ENCODE peak calls at places on chromosomes 3 and 15, in nine cellular contexts. X, V, R, K, S, A, F, T and C are unnamed samples.

GRCh38 chr15:63718590-63719035 is 115.1 kb downstream of the HERC1 start:
- DNase-seq in V (no peak), T (no peak), K (no peak), A (no peak), F (no peak), S (no peak), R (no peak), X (no peak), C (no peak)

GRCh38 chr3:168071535-168071934 is 24.2 kb downstream of the GOLIM4 start:
- DNase-seq in F (no peak), T (no peak), A (no peak), R (no peak), K (no peak), V (no peak), S (no peak), X (peak; percentile 70), C (no peak)

GRCh38 chr3:17782751-17783150 is 40.3 kb upstream of the TBC1D5 start:
- DNase-seq in A (no peak), R (no peak), X (no peak), K (no peak), V (no peak), S (no peak), T (no peak), F (no peak), C (no peak)

GRCh38 chr3:42387802-42388651 is 22.4 kb downstream of the LYZL4 start:
- DNase-seq in R (no peak), A (no peak), F (no peak), V (no peak), K (no peak), T (no peak), X (no peak), S (no peak), C (no peak)

GRCh38 chr15:77964193-77964592 is 113.3 kb downstream of the TBC1D2B start:
- DNase-seq in F (no peak), K (no peak), R (no peak), T (no peak), A (no peak), S (no peak), V (no peak), X (no peak), C (no peak)

GRCh38 chr3:42745776-42746454 is 27.1 kb downstream of the CCDC13 start:
- DNase-seq in V (no peak), X (no peak), R (no peak), K (no peak), A (no peak), T (peak; percentile 12), F (no peak), S (no peak), C (no peak)

GRCh38 chr3:149382091-149382467 is 4.6 kb upstream of the TM4SF1 start:
- DNase-seq in K (no peak), R (no peak), V (no peak), X (no peak), T (no peak), S (no peak), F (no peak), A (no peak), C (no peak)

GRCh38 chr15:87461621-87462020 is 794.9 kb downstream of the NTRK3 start:
- DNase-seq in R (no peak), A (no peak), V (no peak), T (no peak), F (no peak), X (no peak), S (no peak), K (no peak), C (no peak)

GRCh38 chr3:123817413-123817812 is 66.7 kb downstream of the MYLK start:
- DNase-seq in A (no peak), V (no peak), T (no peak), S (no peak), F (no peak), R (no peak), X (no peak), K (no peak), C (no peak)

GRCh38 chr15:69760263-69760855 is 307.7 kb downstream of the RPLP1 start:
- DNase-seq in R (no peak), A (no peak), S (no peak), F (no peak), X (no peak), V (no peak), K (no peak), T (no peak), C (no peak)

GRCh38 chr3:119428538-119428937 is 34.9 kb downstream of the TMEM39A start:
- DNase-seq in X (no peak), T (no peak), F (no peak), K (no peak), V (no peak), A (no peak), R (no peak), S (no peak), C (no peak)

GRCh38 chr15:67307889-67308597 is 53.5 kb downstream of the IQCH start:
- DNase-seq in S (no peak), A (no peak), T (no peak), R (no peak), V (no peak), K (no peak), F (no peak), X (no peak), C (no peak)

GRCh38 chr3:138180375-138181029 is 5.8 kb upstream of the DBR1 start:
- DNase-seq in F (no peak), R (no peak), X (peak; percentile 41), T (no peak), K (no peak), V (no peak), S (no peak), A (no peak), C (no peak)

GRCh38 chr3:8458235-8458634 is 43.4 kb upstream of the LMCD1 start:
- DNase-seq in T (peak; percentile 43), A (no peak), K (no peak), S (no peak), R (no peak), V (no peak), X (no peak), F (no peak), C (no peak)

GRCh38 chr15:39599871-39600270 is 19.0 kb downstream of the THBS1 start:
- DNase-seq in S (no peak), T (no peak), V (no peak), F (no peak), K (no peak), A (no peak), R (no peak), X (no peak), C (no peak)

GRCh38 chr15:39597751-39598185 is 16.9 kb downstream of the THBS1 start:
- DNase-seq in R (no peak), X (no peak), A (no peak), S (no peak), T (no peak), K (no peak), F (no peak), V (no peak), C (no peak)

GRCh38 chr15:39597336-39597735 is 16.5 kb downstream of the THBS1 start:
- DNase-seq in F (no peak), S (no peak), T (no peak), A (no peak), K (no peak), V (no peak), X (no peak), R (no peak), C (no peak)

GRCh38 chr15:39598958-39599845 is 18.3 kb downstream of the THBS1 start:
- DNase-seq in T (no peak), V (no peak), F (no peak), R (no peak), S (no peak), A (no peak), X (no peak), K (no peak), C (no peak)

GRCh38 chr15:39598186-39598850 is 17.4 kb downstream of the THBS1 start:
- DNase-seq in S (no peak), R (no peak), V (no peak), A (no peak), T (no peak), F (no peak), X (no peak), K (no peak), C (no peak)
- TF ChIP-seq POLR2A in S (no peak), R (no peak), V (no peak), A (no peak), T (no peak), F (no peak), X (no peak), K (peak; percentile 20), C (peak; percentile 48)

DNA sequence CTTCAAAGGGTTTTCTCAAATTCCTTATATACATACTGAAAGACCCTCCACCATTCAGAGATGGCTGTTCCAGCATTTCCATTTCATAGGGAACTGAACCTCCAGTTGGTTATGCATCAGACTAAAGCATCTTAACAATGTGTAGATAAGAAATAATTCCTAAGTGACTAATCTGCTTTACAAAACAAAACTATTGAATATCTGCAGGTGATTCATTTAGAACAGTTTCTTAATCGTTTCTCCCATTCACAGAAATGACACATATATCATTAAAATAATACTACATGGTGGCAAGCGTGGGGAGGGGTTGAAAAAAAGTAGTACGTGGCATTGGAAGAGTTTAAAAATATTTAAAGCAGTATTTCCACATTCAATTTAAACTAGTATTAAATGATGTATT is 19.5 kb downstream of the COPS2 start:
- DNase-seq in K (no peak), R (no peak), X (no peak), V (no peak), T (no peak), F (no peak), A (no peak), S (no peak), C (no peak)
- H3K4me3 ChIP-seq in K (no peak overlapping the region), R (no peak overlapping the region), X (no peak overlapping the region), V (no peak overlapping the region), T (no peak overlapping the region), F (no peak overlapping the region), A (no peak overlapping the region), S (no peak overlapping the region), C (no peak overlapping the region)

GRCh38 chr3:153162513-153163348 is 705 bp downstream of the RAP2B start:
- DNase-seq in F (no peak), V (peak; percentile 45), X (no peak), T (peak; percentile 35), S (peak; percentile 33), A (peak; percentile 35), R (peak; percentile 60), K (peak; percentile 71), C (peak; percentile 89)

GRCh38 chr3:153160451-153161137 is 1.4 kb upstream of the RAP2B start:
- DNase-seq in R (peak; percentile 81), X (peak; percentile 65), V (peak; percentile 90), S (peak; percentile 75), F (peak; percentile 78), T (peak; percentile 88), A (peak; percentile 74), K (peak; percentile 89), C (peak; percentile 95)

GRCh38 chr3:153161138-153161713 is 800 bp upstream of the RAP2B start:
- DNase-seq in X (peak; percentile 99), R (peak; percentile 92), S (peak; percentile 97), T (peak; percentile 97), K (peak; percentile 98), F (peak; percentile 93), V (peak; percentile 93), A (peak; percentile 96), C (peak; percentile 93)

GRCh38 chr3:153163349-153164008 is 1.5 kb downstream of the RAP2B start:
- DNase-seq in A (peak; percentile 10), S (no peak), R (no peak), T (no peak), F (no peak), V (no peak), K (no peak), X (no peak), C (no peak)

GRCh38 chr3:153161714-153162512 is at the start of gene RAP2B:
- DNase-seq in A (peak; percentile 98), K (peak; percentile 98), R (peak; percentile 98), T (peak; percentile 98), F (peak; percentile 96), S (peak; percentile 96), X (peak; percentile 88), V (peak; percentile 97), C (peak; percentile 99)
- TF ChIP-seq POLR2A in A (peak; percentile 93), K (peak; percentile 73), R (peak; percentile 88), T (no peak), F (peak; percentile 56), S (peak; percentile 58), X (peak; percentile 79), V (peak; percentile 99), C (peak; percentile 67)

GRCh38 chr3:161395613-161396012 is 24.3 kb upstream of the SPTSSB start:
- DNase-seq in X (no peak), V (no peak), K (no peak), T (no peak), F (no peak), S (no peak), R (no peak), A (no peak), C (no peak)
- H3K4me3 ChIP-seq in X (no peak overlapping the region), V (no peak overlapping the region), K (no peak overlapping the region), T (no peak overlapping the region), F (no peak overlapping the region), S (no peak overlapping the region), R (no peak overlapping the region), A (no peak overlapping the region), C (no peak overlapping the region)